ENCODE peak calls at places on chromosomes 7 and 10, in eight cellular contexts. E, S, O, C, Q, F, J and V are unnamed samples.

GRCh38 chr7:139895141-139895829 is 66.2 kb downstream of the TBXAS1 start:
- DNase-seq in Q (no peak), J (no peak), O (no peak), C (no peak), E (peak), F (no peak), S (no peak), V (no peak)

GRCh38 chr7:78489851-78490250 is 691.3 kb downstream of the PHTF2 start:
- DNase-seq in F (no peak), O (no peak), C (no peak), E (peak), S (no peak), Q (no peak), J (no peak), V (no peak)

GRCh38 chr10:100101526-100102076 is 19.9 kb upstream of the CPN1 start:
- DNase-seq in E (no peak), F (no peak), Q (peak), S (no peak), O (no peak), J (peak), C (no peak), V (no peak)

GRCh38 chr10:78802406-78802805 is 266.4 kb upstream of the ZMIZ1 start:
- DNase-seq in S (no peak), F (no peak), Q (no peak), C (no peak), J (no peak), E (no peak), O (no peak), V (peak)

GRCh38 chr7:106041140-106041717 is 70.9 kb downstream of the SYPL1 start:
- DNase-seq in O (no peak), E (no peak), F (no peak), Q (peak), S (peak), C (no peak), J (no peak), V (no peak)

GRCh38 chr7:23298141-23298851 is 843 bp upstream of the MALSU1 start:
- DNase-seq in E (peak), J (no peak), O (peak), F (no peak), Q (peak), S (no peak), C (no peak), V (no peak)

GRCh38 chr7:64736575-64736974 is 57.7 kb upstream of the ZNF138 start:
- DNase-seq in O (no peak), E (no peak), J (no peak), F (no peak), S (no peak), Q (no peak), C (no peak), V (no peak)

GRCh38 chr10:129500617-129501339 is 33.7 kb downstream of the MGMT start:
- DNase-seq in F (no peak), S (no peak), C (no peak), O (no peak), J (peak), Q (no peak), E (no peak), V (no peak)

GRCh38 chr7:142898377-142899235 is 13.1 kb upstream of the TRPV6 start:
- DNase-seq in C (peak), J (peak), F (no peak), S (no peak), E (no peak), Q (no peak), O (peak), V (no peak)

GRCh38 chr10:47048533-47048905 is 137.3 kb downstream of the PTPN20 start:
- DNase-seq in C (no peak), E (peak), S (peak), F (no peak), Q (peak), O (no peak), J (peak), V (no peak)

GRCh38 chr7:27110163-27110976 is 7.9 kb upstream of the HOXA2 start:
- DNase-seq in O (no peak), Q (no peak), C (peak), J (no peak), F (peak), S (peak), E (no peak), V (no peak)

GRCh38 chr7:138295049-138295637 is 164.9 kb upstream of the TRIM24 start:
- DNase-seq in O (no peak), C (no peak), J (no peak), Q (no peak), E (no peak), S (no peak), F (no peak), V (no peak)

GRCh38 chr7:151540146-151540545 is 20.5 kb upstream of the RHEB start:
- DNase-seq in C (no peak), F (no peak), J (no peak), O (no peak), E (no peak), S (no peak), Q (no peak), V (no peak)

GRCh38 chr7:2088801-2089200 is 143.9 kb downstream of the MAD1L1 start:
- DNase-seq in S (no peak), E (no peak), F (no peak), C (no peak), J (no peak), O (no peak), Q (no peak), V (no peak)

GRCh38 chr7:134154581-134155130 is 27.5 kb downstream of the LRGUK start:
- DNase-seq in F (no peak), J (no peak), E (peak), S (no peak), Q (no peak), C (no peak), O (no peak), V (no peak)

GRCh38 chr7:148611692-148612091 is 21.1 kb downstream of the C7orf33 start:
- DNase-seq in S (no peak), C (no peak), E (no peak), Q (no peak), J (no peak), O (no peak), F (no peak), V (no peak)
- TF ChIP-seq CTCF in S (peak), C (no peak), E (no peak), Q (no peak), J (no peak), O (no peak), F (no peak), V (no peak)

GRCh38 chr7:100127866-100128601 is 1.3 kb downstream of the MBLAC1 start:
- DNase-seq in F (no peak), Q (no peak), O (no peak), E (peak), C (peak), J (no peak), S (peak), V (no peak)

GRCh38 chr7:100126931-100127865 is at the start of gene MBLAC1:
- DNase-seq in J (peak), E (peak), Q (peak), S (peak), O (peak), F (peak), C (peak), V (peak)

GRCh38 chr7:100130608-100131453 is 4.1 kb downstream of the MBLAC1 start:
- DNase-seq in F (no peak), O (peak), E (peak), S (peak), Q (peak), J (peak), C (peak), V (no peak)

GRCh38 chr7:100126239-100126930 is 382 bp upstream of the MBLAC1 start:
- DNase-seq in S (no peak), E (no peak), C (no peak), O (no peak), J (no peak), Q (no peak), F (no peak), V (no peak)

GRCh38 chr7:100128602-100128963 is 1.8 kb downstream of the MBLAC1 start:
- DNase-seq in C (no peak), S (no peak), E (no peak), F (no peak), J (no peak), Q (no peak), O (no peak), V (no peak)
- H3K4me3 ChIP-seq in C (no peak), S (peak), E (no peak), F (no peak), J (no peak), Q (no peak), O (peak), V (no peak)

DNA sequence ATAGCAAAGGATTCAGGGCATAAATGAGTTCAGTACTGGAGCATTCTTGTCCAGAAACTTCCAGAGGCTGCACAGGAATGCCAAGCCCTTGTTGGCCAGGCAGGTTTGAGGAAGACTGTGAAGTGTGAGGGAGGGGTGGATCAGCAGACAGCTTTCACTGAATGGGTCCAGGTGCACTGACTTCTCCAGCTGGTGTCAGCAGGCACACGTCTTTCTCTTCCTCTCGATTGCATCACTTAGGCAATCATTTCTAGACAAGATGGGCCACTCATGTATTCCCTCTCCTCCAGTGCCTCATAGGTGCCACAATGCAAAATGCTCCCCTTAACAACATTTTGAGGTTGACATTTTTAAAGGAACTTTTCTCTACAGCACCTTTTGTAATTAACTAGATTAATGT is 15.6 kb upstream of the PLEKHS1 start:
- DNase-seq in Q (no peak), C (peak), J (no peak), E (peak), F (no peak), O (no peak), S (peak), V (no peak)
- TF ChIP-seq CTCF in Q (no peak), C (no peak), J (peak), E (no peak), F (no peak), O (no peak), S (no peak), V (no peak)

GRCh38 chr10:24872049-24872789 is 80.2 kb downstream of the PRTFDC1 start:
- DNase-seq in S (peak), E (no peak), F (no peak), Q (no peak), O (no peak), J (no peak), C (no peak), V (no peak)
- H3K4me3 ChIP-seq in S (no peak), E (no peak), F (no peak), Q (no peak), O (no peak), J (no peak), C (no peak), V (no peak)

GRCh38 chr10:102538811-102539210 is 35.0 kb downstream of the SUFU start:
- DNase-seq in O (no peak), F (no peak), S (no peak), Q (no peak), J (no peak), C (no peak), E (no peak), V (no peak)

GRCh38 chr10:102537367-102537766 is 33.6 kb downstream of the SUFU start:
- DNase-seq in E (no peak), C (no peak), J (no peak), Q (no peak), F (no peak), S (no peak), O (no peak), V (no peak)

GRCh38 chr10:102542800-102543418 is 39.1 kb downstream of the SUFU start:
- DNase-seq in F (no peak), C (no peak), J (no peak), S (no peak), E (peak), Q (peak), O (no peak), V (no peak)

GRCh38 chr10:102537948-102538347 is 34.2 kb downstream of the SUFU start:
- DNase-seq in C (no peak), J (no peak), F (no peak), S (no peak), E (no peak), O (no peak), Q (no peak), V (no peak)

DNA sequence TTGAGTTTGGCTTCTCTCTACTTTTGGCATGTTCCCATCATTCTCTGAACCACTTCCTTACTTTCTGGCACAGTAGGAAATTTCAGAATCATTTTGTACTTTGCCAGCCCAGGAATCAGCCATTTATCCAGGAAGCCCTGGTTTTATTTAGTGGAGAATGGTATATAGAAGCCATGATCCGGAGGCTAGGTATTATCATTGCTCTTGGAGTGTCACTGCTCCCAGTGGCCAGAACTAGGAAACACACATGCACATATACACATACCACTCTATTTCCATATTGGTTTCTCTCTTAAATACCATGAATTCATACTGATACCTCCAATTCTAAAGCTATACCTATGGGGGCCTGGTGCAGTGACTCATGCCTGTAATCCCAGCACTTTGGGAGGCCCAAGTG is 36.3 kb downstream of the SUFU start:
- DNase-seq in J (no peak), O (no peak), F (no peak), E (peak), S (no peak), Q (peak), C (no peak), V (no peak)
- TF ChIP-seq CTCF in J (no peak), O (no peak), F (peak), E (peak), S (peak), Q (peak), C (peak), V (peak)

GRCh38 chr10:73649876-73650536 is 5.8 kb downstream of the SYNPO2L start:
- DNase-seq in Q (no peak), C (no peak), J (no peak), O (no peak), F (peak), E (no peak), S (no peak), V (no peak)
- H3K4me3 ChIP-seq in Q (no peak), C (no peak), J (no peak), O (no peak), F (no peak), E (peak), S (no peak), V (no peak)

GRCh38 chr10:82506680-82507376 is 631.8 kb downstream of the NRG3 start:
- DNase-seq in Q (no peak), O (no peak), F (no peak), C (no peak), J (no peak), S (no peak), E (no peak), V (no peak)
- TF ChIP-seq CTCF in Q (no peak), O (no peak), F (no peak), C (no peak), J (no peak), S (no peak), E (no peak), V (no peak)